ENCODE peak calls at places on chromosomes 12 and 14, in seven cellular contexts. U is skeletal muscle cell; E is aorta; F is CD4-positive, alpha-beta memory T cell; R is heart right ventricle; B is left lung; J is lower lobe of right lung. G is an unnamed sample.

GRCh38 chr12:674272-674781 is 11.1 kb upstream of the NINJ2 start:
- DNase-seq in U (no peak), E (no peak), F (peak; percentile 91), R (no peak), B (no peak), J (no peak), G (peak; percentile 96)

GRCh38 chr14:104548802-104549535 is 30.6 kb upstream of the C14orf180 start:
- DNase-seq in U (no peak), E (no peak), F (no peak), R (no peak), B (no peak), J (no peak), G (no peak)

GRCh38 chr12:14540801-14541462 is 26.8 kb downstream of the PLBD1 start:
- DNase-seq in U (no peak), E (no peak), F (no peak), R (no peak), B (no peak), J (no peak), G (no peak)

GRCh38 chr14:93010118-93010475 is 87.1 kb downstream of the CHGA start:
- DNase-seq in U (no peak), E (no peak), F (no peak), R (no peak), B (no peak), J (no peak), G (no peak)

GRCh38 chr12:7645395-7646177 is 20.1 kb downstream of the APOBEC1 start:
- DNase-seq in U (no peak), E (no peak), F (no peak), R (no peak), B (no peak), J (no peak), G (no peak)

GRCh38 chr12:30969606-30970395 is 43.3 kb downstream of the TSPAN11 start:
- DNase-seq in U (no peak), E (no peak), F (no peak), R (no peak), B (no peak), J (no peak), G (no peak)

GRCh38 chr12:58443981-58444371 is 476.3 kb downstream of the LRIG3 start:
- DNase-seq in U (no peak), E (no peak), F (no peak), R (peak; percentile 20), B (no peak), J (no peak), G (no peak)

GRCh38 chr14:54362089-54362504 is 34.7 kb upstream of the CDKN3 start:
- DNase-seq in U (no peak), E (no peak), F (no peak), R (no peak), B (no peak), J (no peak), G (no peak)

GRCh38 chr12:4140607-4141301 is 132.8 kb upstream of the CCND2 start:
- DNase-seq in U (no peak), E (no peak), F (no peak), R (no peak), B (no peak), J (no peak), G (no peak)

GRCh38 chr12:126193190-126193589 is 1128.0 kb downstream of the AACS start:
- DNase-seq in U (no peak), E (no peak), F (no peak), R (no peak), B (no peak), J (no peak), G (no peak)

GRCh38 chr14:85300119-85300518 is 229.8 kb upstream of the FLRT2 start:
- DNase-seq in U (no peak), E (no peak), F (no peak), R (no peak), B (no peak), J (no peak), G (no peak)

GRCh38 chr12:41910578-41911331 is 233.9 kb downstream of the GXYLT1 start:
- DNase-seq in U (no peak), E (no peak), F (no peak), R (no peak), B (no peak), J (no peak), G (no peak)

GRCh38 chr14:89215166-89215940 is 201.7 kb downstream of the FOXN3 start:
- DNase-seq in U (no peak), E (no peak), F (no peak), R (no peak), B (no peak), J (no peak), G (no peak)

GRCh38 chr14:59236195-59236594 is 47.7 kb downstream of the DAAM1 start:
- DNase-seq in U (no peak), E (no peak), F (no peak), R (no peak), B (no peak), J (no peak), G (no peak)

GRCh38 chr14:66662374-66662773 is 154.4 kb downstream of the GPHN start:
- DNase-seq in U (no peak), E (no peak), F (no peak), R (no peak), B (no peak), J (no peak), G (no peak)

GRCh38 chr14:43754838-43755237 is 752.2 kb downstream of the FSCB start:
- DNase-seq in U (no peak), E (no peak), F (no peak), R (no peak), B (no peak), J (no peak), G (no peak)

GRCh38 chr12:68792952-68793351 is 15.0 kb upstream of the MDM2 start:
- DNase-seq in U (no peak), E (no peak), F (no peak), R (no peak), B (no peak), J (no peak), G (no peak)

GRCh38 chr12:12947902-12948301 is 4.1 kb downstream of the GPRC5D start:
- DNase-seq in U (no peak), E (no peak), F (no peak), R (no peak), B (no peak), J (no peak), G (no peak)

GRCh38 chr12:113700943-113701342 is 229.3 kb upstream of the LHX5 start:
- DNase-seq in U (peak; percentile 18), E (no peak), F (no peak), R (no peak), B (no peak), J (no peak), G (no peak)

GRCh38 chr12:54412786-54413185 is 6.3 kb downstream of the ITGA5 start:
- DNase-seq in U (no peak), E (no peak), F (peak; percentile 53), R (no peak), B (no peak), J (no peak), G (no peak)

GRCh38 chr12:124347805-124348658 is 53.1 kb downstream of the RFLNA start:
- DNase-seq in U (no peak), E (no peak), F (no peak), R (no peak), B (no peak), J (no peak), G (no peak)

GRCh38 chr14:52222901-52223300 is 44.6 kb upstream of the PTGDR start:
- DNase-seq in U (no peak), E (no peak), F (no peak), R (no peak), B (peak; percentile 43), J (no peak), G (no peak)

GRCh38 chr14:52227559-52228222 is 39.8 kb upstream of the PTGDR start:
- DNase-seq in U (no peak), E (no peak), F (no peak), R (no peak), B (no peak), J (no peak), G (no peak)
- H3K4me3 ChIP-seq in U (no peak overlapping the region), E (no peak overlapping the region), F (no peak overlapping the region), R (no peak overlapping the region), B (no peak overlapping the region), J (no peak overlapping the region), G (no peak overlapping the region)

DNA sequence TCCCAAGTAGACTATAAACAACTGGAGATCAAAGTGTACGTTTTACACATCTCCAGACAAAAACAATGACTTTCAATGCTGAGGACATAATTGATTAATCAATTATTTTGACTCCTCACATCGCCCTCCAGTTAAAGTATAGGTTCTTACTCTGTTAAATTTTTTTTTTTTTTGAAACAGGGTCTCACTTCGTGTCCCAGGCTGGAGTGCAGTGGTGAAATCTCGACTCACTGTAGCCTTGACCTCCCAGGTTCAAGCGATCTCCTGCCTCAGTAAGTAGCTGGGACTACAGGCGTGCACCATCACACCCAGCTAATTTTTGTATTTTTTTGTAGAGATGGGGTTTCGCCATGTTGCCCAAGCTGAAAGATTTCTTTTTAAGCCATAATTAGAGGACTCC is 938 bp upstream of the CCNB1IP1 start:
- DNase-seq in U (no peak), E (no peak), F (no peak), R (no peak), B (no peak), J (no peak), G (no peak)
- H3K4me3 ChIP-seq in U (no peak overlapping the region), E (no peak overlapping the region), F (no peak overlapping the region), R (no peak overlapping the region), B (no peak overlapping the region), J (no peak overlapping the region), G (no peak overlapping the region)

DNA sequence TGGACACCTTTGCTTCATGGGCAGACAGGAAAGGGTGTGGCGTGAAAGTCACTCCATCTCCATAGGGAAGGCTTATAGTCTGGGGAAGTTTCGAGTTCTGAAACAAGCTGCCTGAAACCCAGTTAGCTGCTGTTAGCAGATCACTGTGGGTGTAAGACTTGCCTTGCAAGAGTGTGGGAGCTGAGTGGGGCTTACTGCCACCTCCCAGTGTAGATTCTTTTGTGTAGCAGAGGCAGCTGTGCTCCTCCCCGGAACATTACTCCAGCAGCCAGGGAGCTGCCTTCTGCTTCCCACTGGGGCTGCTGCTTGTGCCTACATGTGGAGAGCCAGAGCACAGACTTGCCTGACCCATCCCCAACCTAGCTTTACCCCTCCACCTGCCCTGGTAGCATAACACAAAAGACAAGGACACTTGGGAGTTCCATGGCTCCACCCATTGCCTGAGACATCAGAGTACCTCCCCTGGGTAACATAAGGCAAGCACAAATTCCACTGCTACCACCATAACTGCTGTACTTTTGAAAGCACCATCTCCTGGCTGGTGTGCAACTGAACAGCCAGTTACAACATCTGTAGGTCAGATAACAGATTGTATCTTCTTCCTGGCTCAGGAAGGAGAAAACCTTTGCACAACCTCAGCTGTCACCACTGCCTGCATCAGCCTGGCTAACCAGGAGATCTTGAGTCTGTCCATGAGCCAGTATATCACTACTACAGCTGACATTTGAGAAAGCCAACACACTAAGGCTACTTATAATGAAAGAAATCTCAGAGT is 69.5 kb downstream of the ADAMTS20 start:
- DNase-seq in U (no peak), E (no peak), F (no peak), R (no peak), B (no peak), J (no peak), G (no peak)
- H3K4me3 ChIP-seq in U (no peak overlapping the region), E (no peak overlapping the region), F (no peak overlapping the region), R (no peak overlapping the region), B (no peak overlapping the region), J (no peak overlapping the region), G (no peak overlapping the region)

GRCh38 chr14:42654707-42655106 is 1048.0 kb downstream of the LRFN5 start:
- DNase-seq in U (no peak), E (no peak), F (no peak), R (no peak), B (no peak), J (no peak), G (no peak)
- H3K4me3 ChIP-seq in U (no peak overlapping the region), E (no peak overlapping the region), F (no peak overlapping the region), R (no peak overlapping the region), B (no peak overlapping the region), J (no peak overlapping the region), G (no peak overlapping the region)

G was measured in GM12864.